ENCODE peak calls at places on chromosomes 3 and 15, in four cellular contexts. G, X, I and P are unnamed samples.
A peak's percentile ranks its signal among the peaks of the same experiment; 100 is the strongest.

GRCh38 chr3:118978393-118978758 is 56.3 kb downstream of the IGSF11 start:
- DNase-seq in X (no peak), I (no peak), G (no peak), P (no peak)

GRCh38 chr15:34360298-34360697 is 6.7 kb downstream of the LPCAT4 start:
- DNase-seq in I (no peak), G (no peak), X (no peak), P (no peak)

GRCh38 chr15:70378126-70379031 is 280.7 kb upstream of the TLE3 start:
- DNase-seq in X (no peak), I (no peak), G (no peak), P (no peak)

GRCh38 chr3:170632780-170633179 is 46.9 kb upstream of the SLC7A14 start:
- DNase-seq in G (peak; percentile 53), X (no peak), I (no peak), P (no peak)

GRCh38 chr15:81880314-81880713 is 165.5 kb downstream of the MEX3B start:
- DNase-seq in X (no peak), G (no peak), I (no peak), P (no peak)

GRCh38 chr15:89514596-89515406 is 18.4 kb upstream of the RHCG start:
- DNase-seq in X (no peak), I (no peak), G (no peak), P (no peak)

GRCh38 chr3:139327861-139328260 is 16.0 kb upstream of the MRPS22 start:
- DNase-seq in I (no peak), G (peak; percentile 10), X (no peak), P (no peak)

GRCh38 chr3:54120657-54121403 is 1.5 kb upstream of the CACNA2D3 start:
- DNase-seq in G (peak; percentile 6), X (no peak), I (no peak), P (peak; percentile 33)

GRCh38 chr15:60118564-60119080 is 114.5 kb downstream of the FOXB1 start:
- DNase-seq in G (no peak), X (no peak), I (no peak), P (no peak)

GRCh38 chr3:14864131-14864530 is 45.4 kb downstream of the FGD5 start:
- DNase-seq in X (no peak), G (no peak), I (no peak), P (no peak)

DNA sequence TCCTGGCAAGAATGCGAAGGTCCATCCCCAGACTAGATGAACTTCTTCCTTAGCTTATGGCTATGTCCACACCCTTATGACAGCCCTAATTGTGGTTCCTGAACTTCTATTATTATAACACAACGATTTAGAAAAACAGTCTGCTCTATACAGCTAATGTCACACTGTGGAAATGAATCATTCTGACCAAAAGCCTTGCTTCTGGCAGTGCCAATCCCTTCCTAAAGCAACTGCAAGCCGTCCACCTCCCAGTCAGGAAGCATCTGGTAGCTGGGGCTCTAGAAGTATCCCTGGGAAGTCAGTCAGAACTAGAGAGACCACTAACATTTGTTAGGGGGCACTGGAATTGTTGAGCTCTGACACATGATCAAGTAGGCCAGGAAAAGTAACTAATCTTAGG is 45.0 kb downstream of the MYO5A start:
- DNase-seq in X (no peak), I (no peak), G (peak; percentile 73), P (no peak)
- H3K4me1 ChIP-seq in X (no peaks in the 10 kb centered on the region), I (peaks cover 45% of the 10 kb centered on the region), G (peaks cover 31% of the 10 kb centered on the region), P (no peaks in the 10 kb centered on the region)

DNA sequence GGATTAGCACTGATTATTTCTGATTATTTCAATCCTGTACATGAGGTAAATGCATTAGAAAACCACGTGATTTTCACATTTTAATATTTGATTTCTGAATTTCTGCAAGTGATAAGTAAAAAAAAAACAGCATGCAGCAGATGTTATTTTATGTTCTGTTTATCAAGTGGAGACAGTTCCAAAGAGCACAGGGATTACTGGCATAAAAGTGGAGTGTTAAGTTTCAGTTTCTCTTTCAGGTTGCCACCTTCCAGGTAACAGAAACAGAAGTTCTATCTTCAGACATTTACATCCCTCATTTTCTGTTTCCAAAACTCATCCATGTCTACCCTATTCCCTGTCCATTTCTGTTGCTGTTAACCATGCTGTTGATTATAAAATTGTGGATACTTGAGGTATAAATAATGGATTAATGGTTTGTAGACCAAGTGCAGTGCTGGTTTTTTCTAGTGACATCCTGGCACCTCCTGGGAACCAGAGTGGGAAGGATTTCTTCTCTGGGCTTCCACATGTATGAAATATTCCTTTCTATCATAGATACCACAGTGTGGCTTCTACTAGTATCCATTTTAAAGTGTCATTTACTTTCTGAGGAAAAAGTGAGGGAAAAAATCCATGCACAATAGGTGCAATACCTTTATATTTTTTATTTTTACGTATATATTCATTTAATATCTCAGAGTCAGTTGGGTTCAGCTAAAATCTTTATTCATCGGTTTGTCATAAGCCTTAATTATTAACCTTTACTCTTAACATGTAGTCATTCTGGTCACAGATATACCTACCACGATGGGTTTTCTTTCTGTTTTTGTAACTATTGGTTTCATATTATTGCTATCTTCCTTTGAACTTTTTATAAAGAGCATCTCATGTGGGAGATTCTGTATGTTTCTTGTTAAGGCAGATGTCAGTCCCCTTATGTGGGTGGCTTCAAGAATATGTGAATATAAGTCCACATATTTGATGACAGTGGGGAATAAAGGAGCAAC is 1010.0 kb downstream of the SQOR start:
- DNase-seq in I (no peak), G (no peak), X (no peak), P (no peak)
- H3K4me3 ChIP-seq in I (no peak overlapping the region), G (no peak overlapping the region), X (no peak overlapping the region), P (no peak overlapping the region)

GRCh38 chr3:161322781-161323568 is 48.3 kb downstream of the SPTSSB start:
- DNase-seq in I (no peak), X (no peak), G (no peak), P (no peak)

GRCh38 chr3:161317077-161317476 is 54.2 kb downstream of the SPTSSB start:
- DNase-seq in G (no peak), X (no peak), I (no peak), P (no peak)

GRCh38 chr3:161325059-161325458 is 46.3 kb downstream of the SPTSSB start:
- DNase-seq in X (no peak), I (no peak), G (no peak), P (no peak)

GRCh38 chr3:161323926-161324621 is 47.2 kb downstream of the SPTSSB start:
- DNase-seq in G (no peak), I (no peak), X (no peak), P (no peak)

DNA sequence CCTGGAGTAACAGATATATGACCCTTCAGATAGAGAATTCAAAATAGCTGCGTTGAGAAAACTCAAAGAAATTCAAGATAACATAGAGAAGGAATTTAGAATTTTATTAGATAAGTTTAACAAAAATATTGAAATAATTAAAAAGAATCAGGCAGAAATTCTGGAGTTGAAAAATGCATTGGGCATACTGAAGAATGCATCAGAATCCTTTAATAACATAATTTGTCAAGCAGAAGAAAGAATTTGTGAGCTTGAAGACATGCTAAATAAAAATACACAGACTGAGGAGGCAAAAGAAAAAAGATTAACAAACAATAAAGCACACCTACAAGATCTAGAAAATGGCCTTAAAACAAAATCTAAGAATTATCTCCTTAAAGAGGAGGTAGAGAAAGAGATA is 50.5 kb downstream of the SPTSSB start:
- DNase-seq in X (no peak), I (no peak), G (no peak), P (no peak)
- H3K27ac ChIP-seq in X (no peak overlapping the region), I (no peak overlapping the region), G (no peak overlapping the region), P (no peak overlapping the region)

GRCh38 chr15:78925076-78925624 is 19.7 kb downstream of the CTSH start:
- DNase-seq in G (no peak), X (no peak), I (no peak), P (no peak)
- H3K4me1 ChIP-seq in G (no peaks in the 10 kb centered on the region), X (no peaks in the 10 kb centered on the region), I (no peaks in the 10 kb centered on the region), P (peaks cover 3% of the 10 kb centered on the region)

GRCh38 chr3:13018561-13019242 is 54.5 kb downstream of the IQSEC1 start:
- DNase-seq in X (no peak), I (no peak), G (no peak), P (no peak)
- H3K4me3 ChIP-seq in X (no peak overlapping the region), I (peak overlapping the region; percentile 9), G (peak overlapping the region; percentile 18), P (no peak overlapping the region)

GRCh38 chr15:68114840-68115239 is 60.7 kb downstream of the PIAS1 start:
- DNase-seq in G (no peak), I (no peak), X (no peak), P (no peak)

GRCh38 chr15:68114356-68114755 is 60.2 kb downstream of the PIAS1 start:
- DNase-seq in I (no peak), G (peak; percentile 42), X (no peak), P (no peak)

GRCh38 chr15:68112711-68113110 is 58.6 kb downstream of the PIAS1 start:
- DNase-seq in G (peak; percentile 15), X (no peak), I (no peak), P (no peak)

GRCh38 chr15:68113273-68113672 is 59.2 kb downstream of the PIAS1 start:
- DNase-seq in G (peak; percentile 23), X (no peak), I (no peak), P (no peak)

GRCh38 chr15:68113751-68114150 is 59.6 kb downstream of the PIAS1 start:
- DNase-seq in G (no peak), I (no peak), X (no peak), P (no peak)
- H3K27ac ChIP-seq in G (no peak overlapping the region), I (peak overlapping the region; percentile 32), X (no peak overlapping the region), P (no peak overlapping the region)